ENCODE peak calls at places on chromosomes 2 and 18, in four cellular contexts. J is NCI-H2029, X is left ventricle myocardium inferior, L is heart left ventricle. Z is an unnamed sample.

GRCh38 chr2:124908411-124908810 is 883.3 kb downstream of the CNTNAP5 start:
- DNase-seq in J (no peak), X (no peak), L (no peak), Z (no peak)

GRCh38 chr2:225002656-225003045 is 39.6 kb downstream of the DOCK10 start:
- DNase-seq in J (peak), X (no peak), L (no peak), Z (no peak)

GRCh38 chr2:239257511-239257937 is 143.3 kb downstream of the HDAC4 start:
- DNase-seq in J (no peak), X (no peak), L (no peak), Z (no peak)

GRCh38 chr18:78688916-78689315 is 290.7 kb upstream of the SALL3 start:
- DNase-seq in J (no peak), X (no peak), L (peak), Z (no peak)

GRCh38 chr2:129892773-129893172 is 86.7 kb upstream of the RAB6C start:
- DNase-seq in J (no peak), X (no peak), L (no peak), Z (no peak)

GRCh38 chr2:15733867-15734765 is 142.4 kb downstream of the DDX1 start:
- DNase-seq in J (no peak), X (no peak), L (no peak), Z (no peak)

GRCh38 chr2:140892911-140893637 is 1237.7 kb downstream of the LRP1B start:
- DNase-seq in J (no peak), X (no peak), L (no peak), Z (no peak)

GRCh38 chr2:134683561-134684112 is 35.2 kb downstream of the TMEM163 start:
- DNase-seq in J (no peak), X (no peak), L (no peak), Z (no peak)

GRCh38 chr18:63309422-63309821 is 10.1 kb downstream of the BCL2 start:
- DNase-seq in J (no peak), X (no peak), L (no peak), Z (no peak)

GRCh38 chr2:28544405-28544914 is 48.6 kb downstream of the PLB1 start:
- DNase-seq in J (no peak), X (no peak), L (no peak), Z (no peak)

GRCh38 chr18:77108001-77108692 is 24.4 kb downstream of the MBP start:
- DNase-seq in J (no peak), X (no peak), L (peak), Z (peak)

GRCh38 chr18:60044290-60045006 is 144.7 kb downstream of the PMAIP1 start:
- DNase-seq in J (no peak), X (no peak), L (no peak), Z (no peak)

GRCh38 chr2:171702781-171703556 is 15.7 kb downstream of the DYNC1I2 start:
- DNase-seq in J (no peak), X (no peak), L (no peak), Z (no peak)

GRCh38 chr2:47559079-47559684 is 156.2 kb downstream of the MSH2 start:
- DNase-seq in J (no peak), X (no peak), L (no peak), Z (no peak)

GRCh38 chr2:25960920-25961319 is 21.4 kb downstream of the KIF3C start:
- DNase-seq in J (no peak), X (no peak), L (no peak), Z (no peak)

GRCh38 chr2:165743442-165743841 is 50.6 kb downstream of the GALNT3 start:
- DNase-seq in J (no peak), X (no peak), L (no peak), Z (no peak)

GRCh38 chr2:209772316-209772715 is 684 bp downstream of the UNC80 start:
- DNase-seq in J (peak), X (no peak), L (no peak), Z (no peak)

GRCh38 chr2:43155842-43156511 is 70.4 kb downstream of the ZFP36L2 start:
- DNase-seq in J (no peak), X (no peak), L (no peak), Z (no peak)

GRCh38 chr18:57154389-57154788 is 7.5 kb downstream of the BOD1L2 start:
- DNase-seq in J (no peak), X (no peak), L (no peak), Z (no peak)

GRCh38 chr18:1585881-1586488 is 681.3 kb downstream of the ADCYAP1 start:
- DNase-seq in J (peak), X (no peak), L (no peak), Z (no peak)

GRCh38 chr2:105782646-105783045 is 37.9 kb downstream of the NCK2 start:
- DNase-seq in J (no peak), X (no peak), L (no peak), Z (no peak)

Z was measured in gastrocnemius medialis.